ENCODE peak calls at places on chromosome 9, in five cellular contexts. Y is GM12865, P is iPS-NIHi11, U is non-pigmented ciliary epithelial cell, X is H1. Z is an unnamed sample.

GRCh38 chr9:88026133-88026510 is 51.8 kb upstream of the CDK20 start:
- DNase-seq in Y (no peak), P (no peak), U (no peak), X (no peak), Z (no peak)

GRCh38 chr9:105908069-105908468 is 213.7 kb downstream of the TMEM38B start:
- DNase-seq in Y (no peak), P (no peak), U (no peak), X (no peak), Z (no peak)

GRCh38 chr9:78958887-78959286 is 612.9 kb upstream of the TLE4 start:
- DNase-seq in Y (peak; percentile 11), P (peak; percentile 19), U (no peak), X (no peak), Z (no peak)

GRCh38 chr9:130343445-130343918 is 77.9 kb downstream of the HMCN2 start:
- DNase-seq in Y (no peak), P (peak; percentile 91), U (no peak), X (no peak), Z (no peak)

GRCh38 chr9:21634951-21635350 is 152.8 kb upstream of the IFNE start:
- DNase-seq in Y (no peak), P (no peak), U (no peak), X (no peak), Z (no peak)

GRCh38 chr9:13113201-13113600 is 166.3 kb downstream of the MPDZ start:
- DNase-seq in Y (no peak), P (no peak), U (peak; percentile 32), X (no peak), Z (no peak)

GRCh38 chr9:2014148-2014547 is 999 bp upstream of the SMARCA2 start:
- DNase-seq in Y (no peak), P (no peak), U (no peak), X (no peak), Z (no peak)

GRCh38 chr9:4987996-4988421 is 2.9 kb downstream of the JAK2 start:
- DNase-seq in Y (peak; percentile 75), P (peak; percentile 66), U (no peak), X (no peak), Z (peak; percentile 74)

GRCh38 chr9:34253460-34253837 is 74.6 kb downstream of the UBAP1 start:
- DNase-seq in Y (no peak), P (no peak), U (no peak), X (no peak), Z (peak; percentile 78)

GRCh38 chr9:136588663-136589464 is 43.0 kb upstream of the NOTCH1 start:
- DNase-seq in Y (no peak), P (no peak), U (no peak), X (no peak), Z (no peak)

GRCh38 chr9:86948153-86948929 is 1.0 kb upstream of the GAS1 start:
- DNase-seq in Y (peak; percentile 73), P (peak; percentile 68), U (peak; percentile 40), X (no peak), Z (peak; percentile 86)

GRCh38 chr9:109304350-109304749 is 16.5 kb downstream of the EPB41L4B start:
- DNase-seq in Y (no peak), P (no peak), U (no peak), X (no peak), Z (no peak)

GRCh38 chr9:79014929-79015699 is 556.7 kb upstream of the TLE4 start:
- DNase-seq in Y (no peak), P (no peak), U (no peak), X (no peak), Z (no peak)

GRCh38 chr9:136089697-136090045 is 5.4 kb downstream of the NACC2 start:
- DNase-seq in Y (peak; percentile 33), P (no peak), U (no peak), X (no peak), Z (peak; percentile 50)

GRCh38 chr9:129697111-129697955 is 31.9 kb downstream of the PRRX2 start:
- DNase-seq in Y (no peak), P (peak; percentile 94), U (no peak), X (no peak), Z (no peak)

GRCh38 chr9:115333671-115334070 is 215.7 kb upstream of the TNC start:
- DNase-seq in Y (no peak), P (no peak), U (no peak), X (no peak), Z (no peak)

GRCh38 chr9:14238044-14238443 is 75.9 kb downstream of the NFIB start:
- DNase-seq in Y (no peak), P (no peak), U (no peak), X (no peak), Z (no peak)

GRCh38 chr9:7150153-7150890 is 392.5 kb downstream of the KDM4C start:
- DNase-seq in Y (no peak), P (no peak), U (no peak), X (no peak), Z (no peak)

GRCh38 chr9:13759624-13760023 is 480.1 kb upstream of the MPDZ start:
- DNase-seq in Y (no peak), P (no peak), U (no peak), X (no peak), Z (no peak)

GRCh38 chr9:76181020-76181641 is 213.1 kb downstream of the RFK start:
- DNase-seq in Y (peak; percentile 7), P (no peak), U (peak; percentile 68), X (no peak), Z (no peak)

GRCh38 chr9:129816501-129817435 is 7.2 kb downstream of the TOR1A start:
- DNase-seq in Y (no peak), P (no peak), U (no peak), X (no peak), Z (no peak)

GRCh38 chr9:14308751-14309140 is 5.2 kb downstream of the NFIB start:
- DNase-seq in Y (no peak), P (no peak), U (no peak), X (no peak), Z (peak; percentile 46)

Z was measured in pons.